ENCODE peak calls at places on chromosomes 12 and 14, in nine cellular contexts. H is BJ; P is HTR-8/SVneo; B is AG04450; G is fibroblast of gingiva; V is GM18507; I is frontal cortex; J is cardiac fibroblast; L is activated CD8-positive, alpha-beta T cell treated with anti-CD3 and anti-CD28 coated beads, Interleukin-2, amount 10 ng/mL, durations not matched to agents 7 days and 5 days. M is an unnamed sample.

GRCh38 chr12:105025890-105026289 is 39.8 kb downstream of the NOPCHAP1 start:
- DNase-seq in L (no peak), J (peak), H (peak), I (no peak), B (peak), V (no peak), G (peak), P (no peak), M (peak)

GRCh38 chr12:75656650-75657049 is 145.2 kb upstream of the KRR1 start:
- DNase-seq in L (no peak), B (peak), P (no peak), H (peak), I (no peak), V (no peak), J (peak), G (peak), M (peak)

GRCh38 chr12:131529196-131530040 is 181.5 kb upstream of the SFSWAP start:
- DNase-seq in J (no peak), H (no peak), B (no peak), L (no peak), V (no peak), G (no peak), I (no peak), P (no peak), M (no peak)

GRCh38 chr14:24312736-24313507 is 1.6 kb downstream of the LTB4R start:
- DNase-seq in B (no peak), V (no peak), L (peak), J (peak), P (no peak), H (no peak), I (no peak), G (no peak), M (no peak)

GRCh38 chr12:32419520-32419960 is 20.2 kb downstream of the FGD4 start:
- DNase-seq in J (peak), V (no peak), P (no peak), L (no peak), G (no peak), I (no peak), B (no peak), H (no peak), M (no peak)

GRCh38 chr12:127548123-127548553 is 718.8 kb upstream of the TMEM132C start:
- DNase-seq in V (no peak), J (no peak), L (no peak), I (no peak), G (peak), H (peak), P (no peak), B (no peak), M (peak)

GRCh38 chr12:94941440-94941862 is 62.0 kb downstream of the NDUFA12 start:
- DNase-seq in B (no peak), V (no peak), P (peak), G (peak), L (peak), J (peak), I (peak), H (peak), M (peak)

GRCh38 chr14:102568115-102568614 is 24.3 kb upstream of the RCOR1 start:
- DNase-seq in G (no peak), I (no peak), L (peak), J (no peak), V (no peak), H (no peak), P (no peak), B (no peak), M (no peak)

GRCh38 chr14:50044040-50044651 is 72.2 kb downstream of the VCPKMT start:
- DNase-seq in V (no peak), J (peak), I (no peak), P (no peak), G (no peak), H (no peak), L (peak), B (no peak), M (no peak)

GRCh38 chr12:120800665-120801064 is 75.0 kb downstream of the ACADS start:
- DNase-seq in V (no peak), L (no peak), I (no peak), J (no peak), H (no peak), P (no peak), B (no peak), G (no peak), M (no peak)

GRCh38 chr12:114403044-114403689 is 2.8 kb downstream of the TBX5 start:
- DNase-seq in B (no peak), I (no peak), J (peak), L (no peak), G (no peak), H (no peak), P (no peak), V (no peak), M (no peak)

GRCh38 chr12:6849427-6849826 is 1.7 kb downstream of the CDCA3 start:
- DNase-seq in B (no peak), I (no peak), V (no peak), G (no peak), P (no peak), H (no peak), J (no peak), L (no peak), M (no peak)

GRCh38 chr14:22070119-22070982 is 396.7 kb upstream of the OR4E1 start:
- DNase-seq in B (no peak), L (peak), V (no peak), H (no peak), J (peak), G (no peak), P (no peak), I (no peak), M (no peak)

GRCh38 chr12:93317227-93317626 is 60.5 kb upstream of the NUDT4 start:
- DNase-seq in V (no peak), G (no peak), P (no peak), L (no peak), B (no peak), H (no peak), I (no peak), J (no peak), M (no peak)

GRCh38 chr12:79317184-79317847 is 373.4 kb downstream of the PAWR start:
- DNase-seq in I (no peak), G (no peak), L (no peak), J (no peak), P (no peak), B (no peak), V (no peak), H (no peak), M (no peak)

GRCh38 chr14:63453443-63453936 is 89.7 kb downstream of the PPP2R5E start:
- DNase-seq in V (no peak), H (no peak), G (no peak), P (no peak), B (no peak), L (no peak), I (no peak), J (peak), M (no peak)

GRCh38 chr14:37157987-37158386 is 14.4 kb downstream of the SLC25A21 start:
- DNase-seq in B (no peak), H (no peak), V (no peak), J (no peak), P (no peak), I (no peak), L (no peak), G (no peak), M (no peak)

GRCh38 chr12:108939594-108939993 is 59.7 kb downstream of the DAO start:
- DNase-seq in J (peak), G (no peak), I (no peak), V (no peak), L (peak), B (no peak), H (no peak), P (peak), M (no peak)

GRCh38 chr14:96945721-96946120 is 148.5 kb downstream of the VRK1 start:
- DNase-seq in H (no peak), J (no peak), I (no peak), P (no peak), L (no peak), G (no peak), B (no peak), V (no peak), M (no peak)

GRCh38 chr12:91370086-91370868 is 187.7 kb upstream of the DCN start:
- DNase-seq in G (no peak), H (no peak), P (no peak), I (no peak), V (no peak), L (no peak), B (no peak), J (no peak), M (no peak)

GRCh38 chr14:105249175-105250007 is 1.1 kb downstream of the BTBD6 start:
- DNase-seq in I (no peak), J (peak), H (no peak), L (no peak), G (peak), B (no peak), V (no peak), P (no peak), M (no peak)

GRCh38 chr12:128387811-128388422 is 120.9 kb downstream of the TMEM132C start:
- DNase-seq in V (peak), H (no peak), J (peak), L (peak), G (no peak), I (peak), B (no peak), P (no peak), M (no peak)

GRCh38 chr12:105399428-105400081 is 69.1 kb downstream of the C12orf75 start:
- DNase-seq in P (no peak), L (no peak), V (no peak), G (no peak), B (no peak), J (no peak), H (no peak), I (no peak), M (no peak)

GRCh38 chr12:25648460-25648859 is 95.4 kb upstream of the LMNTD1 start:
- DNase-seq in V (no peak), L (no peak), I (peak), G (peak), B (peak), J (peak), P (peak), H (peak), M (no peak)

GRCh38 chr14:24367506-24368214 is at the start of gene NFATC4:
- DNase-seq in H (peak), V (no peak), P (peak), B (peak), G (peak), I (peak), L (no peak), J (peak), M (peak)

GRCh38 chr12:32671930-32672785 is 6.9 kb upstream of the DNM1L start:
- DNase-seq in L (peak), V (no peak), P (peak), I (peak), G (peak), B (peak), H (peak), J (peak), M (peak)